ENCODE peak calls at places on chromosome 15, in seven cellular contexts. S is IMR-90, D is RWPE2, R is cardiac fibroblast, M is Peyer's patch, P is kidney epithelial cell, H is uterus. W is an unnamed sample.

GRCh38 chr15:32872606-32873291 is 154.9 kb downstream of the GREM1 start:
- DNase-seq in S (peak; percentile 96), D (no peak), R (peak; percentile 87), M (no peak), P (no peak), H (peak; percentile 74), W (no peak)

GRCh38 chr15:48617619-48618018 is 27.9 kb downstream of the FBN1 start:
- DNase-seq in S (peak; percentile 93), D (no peak), R (peak; percentile 96), M (no peak), P (no peak), H (peak; percentile 62), W (peak; percentile 58)

GRCh38 chr15:38182900-38183299 is 69.7 kb upstream of the SPRED1 start:
- DNase-seq in S (no peak), D (no peak), R (no peak), M (no peak), P (no peak), H (no peak), W (no peak)

GRCh38 chr15:60551147-60551780 is 72.3 kb upstream of the ICE2 start:
- DNase-seq in S (no peak), D (no peak), R (no peak), M (no peak), P (no peak), H (no peak), W (no peak)

GRCh38 chr15:50778089-50778488 is 12.6 kb upstream of the SPPL2A start:
- DNase-seq in S (no peak), D (no peak), R (no peak), M (no peak), P (no peak), H (no peak), W (no peak)

GRCh38 chr15:36590838-36591237 is 11.4 kb downstream of the CDIN1 start:
- DNase-seq in S (peak; percentile 96), D (no peak), R (peak; percentile 66), M (no peak), P (peak; percentile 50), H (no peak), W (peak; percentile 77)

GRCh38 chr15:99719096-99719541 is 14.1 kb downstream of the LYSMD4 start:
- DNase-seq in S (peak; percentile 87), D (no peak), R (peak; percentile 65), M (no peak), P (peak; percentile 47), H (no peak), W (no peak)

GRCh38 chr15:33722005-33722672 is 246.2 kb upstream of the CHRM5 start:
- DNase-seq in S (peak; percentile 77), D (no peak), R (peak; percentile 33), M (no peak), P (peak; percentile 90), H (no peak), W (no peak)

GRCh38 chr15:43215961-43216360 is 4.9 kb downstream of the EPB42 start:
- DNase-seq in S (peak; percentile 54), D (peak; percentile 41), R (no peak), M (no peak), P (no peak), H (no peak), W (no peak)

GRCh38 chr15:98938105-98938417 is 69.5 kb downstream of the PGPEP1L start:
- DNase-seq in S (no peak), D (no peak), R (no peak), M (no peak), P (no peak), H (no peak), W (no peak)

GRCh38 chr15:95698971-95699370 is 631.5 kb upstream of the NR2F2 start:
- DNase-seq in S (peak; percentile 31), D (no peak), R (no peak), M (no peak), P (no peak), H (no peak), W (no peak)

GRCh38 chr15:28911295-28911979 is 25.7 kb downstream of the APBA2 start:
- DNase-seq in S (no peak), D (peak; percentile 30), R (no peak), M (no peak), P (no peak), H (no peak), W (no peak)

GRCh38 chr15:87368511-87368910 is 888.0 kb downstream of the NTRK3 start:
- DNase-seq in S (peak; percentile 7), D (peak; percentile 59), R (no peak), M (no peak), P (no peak), H (no peak), W (no peak)

GRCh38 chr15:48040166-48040817 is 80.5 kb upstream of the SLC24A5 start:
- DNase-seq in S (peak; percentile 9), D (no peak), R (no peak), M (no peak), P (peak; percentile 7), H (no peak), W (no peak)

GRCh38 chr15:90809536-90809935 is 58.9 kb upstream of the FURIN start:
- DNase-seq in S (peak; percentile 20), D (no peak), R (no peak), M (no peak), P (no peak), H (no peak), W (no peak)

GRCh38 chr15:64023215-64023614 is 23.1 kb downstream of the DAPK2 start:
- DNase-seq in S (no peak), D (no peak), R (no peak), M (no peak), P (no peak), H (no peak), W (no peak)

GRCh38 chr15:85543741-85544155 is 163.3 kb downstream of the AKAP13 start:
- DNase-seq in S (no peak), D (no peak), R (peak; percentile 60), M (peak; percentile 70), P (no peak), H (no peak), W (no peak)

GRCh38 chr15:55742498-55742926 is 440 bp downstream of the PRTG start:
- DNase-seq in S (peak; percentile 22), D (peak; percentile 76), R (peak; percentile 40), M (no peak), P (no peak), H (peak; percentile 52), W (no peak)

GRCh38 chr15:68265086-68265485 is 12.5 kb upstream of the FEM1B start:
- DNase-seq in S (no peak), D (no peak), R (no peak), M (no peak), P (no peak), H (no peak), W (no peak)

GRCh38 chr15:98647026-98647773 is 1.1 kb upstream of the IGF1R start:
- DNase-seq in S (peak; percentile 43), D (peak; percentile 90), R (peak; percentile 63), M (peak; percentile 40), P (no peak), H (peak; percentile 79), W (no peak)

GRCh38 chr15:90691369-90691768 is 25.8 kb upstream of the BLM start:
- DNase-seq in S (no peak), D (no peak), R (no peak), M (no peak), P (no peak), H (no peak), W (no peak)

GRCh38 chr15:42155546-42156265 is 730 bp downstream of the PLA2G4F start:
- DNase-seq in S (no peak), D (no peak), R (no peak), M (no peak), P (no peak), H (no peak), W (no peak)

GRCh38 chr15:42152921-42153680 is 3.3 kb downstream of the PLA2G4F start:
- DNase-seq in S (no peak), D (no peak), R (no peak), M (no peak), P (no peak), H (no peak), W (no peak)

GRCh38 chr15:42156266-42156922 is at the start of gene PLA2G4F:
- DNase-seq in S (no peak), D (no peak), R (no peak), M (no peak), P (no peak), H (no peak), W (no peak)

GRCh38 chr15:42153874-42154575 is 2.4 kb downstream of the PLA2G4F start:
- DNase-seq in S (no peak), D (no peak), R (no peak), M (no peak), P (no peak), H (peak; percentile 11), W (no peak)

DNA sequence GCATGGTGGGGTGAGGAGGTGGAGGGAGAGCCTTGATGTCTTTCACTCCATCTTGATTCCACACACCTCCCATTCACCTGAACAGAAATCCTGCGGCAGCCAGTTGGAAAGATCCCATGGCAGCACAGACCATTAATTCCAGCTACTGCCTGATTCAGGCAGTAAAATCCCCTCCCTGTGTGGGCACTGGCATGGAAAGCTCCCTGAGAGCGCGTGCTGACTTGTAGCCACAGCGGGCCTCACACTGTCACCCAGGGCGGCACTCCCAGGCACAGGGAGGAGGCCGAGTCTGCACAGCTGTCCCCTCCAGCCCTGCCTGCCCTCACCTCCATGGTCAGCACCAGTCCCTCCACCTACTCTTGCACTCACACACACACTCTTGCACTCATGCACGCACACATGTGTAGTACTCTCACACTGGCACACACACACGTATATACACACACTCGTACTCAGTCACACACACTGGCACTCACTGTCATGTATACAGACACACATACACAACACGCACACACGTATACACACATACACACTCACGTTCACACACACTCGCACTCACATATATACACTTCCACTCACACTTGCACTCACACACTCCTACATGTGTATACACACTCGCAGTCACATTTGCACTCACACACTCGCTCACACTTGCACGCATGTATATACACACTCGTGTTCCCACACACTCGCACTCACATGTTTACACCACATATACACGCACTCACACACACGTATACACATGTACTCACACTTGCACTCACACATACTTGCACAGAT is 1.7 kb downstream of the PLA2G4F start:
- DNase-seq in S (no peak), D (no peak), R (no peak), M (no peak), P (peak; percentile 61), H (no peak), W (no peak)
- H3K4me3 ChIP-seq in S (no peak overlapping the region), D (no peak overlapping the region), R (no peak overlapping the region), M (peak overlapping the region; percentile 61), P (no peak overlapping the region), H (no peak overlapping the region), W (no peak overlapping the region)

DNA sequence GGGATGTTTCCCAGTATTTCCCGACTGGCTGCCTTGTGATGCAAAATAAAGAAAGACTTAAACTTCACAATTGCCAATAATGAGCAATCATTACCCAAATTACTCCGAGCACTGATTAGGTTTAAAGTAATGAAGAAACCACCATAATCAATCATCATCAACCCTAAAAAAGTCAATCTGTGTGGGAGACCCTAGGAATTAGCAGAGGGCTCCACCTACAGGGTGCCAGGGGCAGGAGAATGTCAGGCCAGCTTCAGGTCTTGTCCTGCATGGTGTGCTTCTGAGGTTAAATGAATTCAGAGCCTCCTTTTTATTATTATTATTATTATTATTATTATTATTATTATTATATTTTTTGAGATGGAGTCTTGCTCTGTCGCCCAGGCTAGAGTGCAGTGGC is 478.0 kb upstream of the ARRDC4 start:
- DNase-seq in S (no peak), D (no peak), R (no peak), M (no peak), P (no peak), H (no peak), W (no peak)
- TF ChIP-seq CTCF in S (no peak), D (peak; percentile 35), R (no peak), M (peak; percentile 36), P (peak; percentile 39), H (no peak), W (no peak)

GRCh38 chr15:101570238-101570637 is 80.7 kb upstream of the PCSK6 start:
- DNase-seq in S (no peak), D (no peak), R (no peak), M (no peak), P (no peak), H (no peak), W (no peak)
- H3K4me3 ChIP-seq in S (no peak overlapping the region), D (no peak overlapping the region), R (no peak overlapping the region), M (no peak overlapping the region), P (no peak overlapping the region), H (no peak overlapping the region), W (no peak overlapping the region)

GRCh38 chr15:75809986-75810750 is 33.1 kb upstream of the UBE2Q2 start:
- DNase-seq in S (no peak), D (no peak), R (peak; percentile 52), M (no peak), P (no peak), H (no peak), W (no peak)
- TF ChIP-seq CTCF in S (peak; percentile 45), D (peak; percentile 92), R (peak; percentile 56), M (peak; percentile 50), P (peak; percentile 64), H (no peak), W (peak; percentile 38)